ENCODE peak calls at places on chromosomes 1 and 21, in eight cellular contexts. S, J, Y, A, L, F, W and M are unnamed samples.

GRCh38 chr21:14401217-14401616 is 18.3 kb upstream of the HSPA13 start:
- DNase-seq in Y (no peak), J (no peak), L (no peak), A (no peak), W (no peak), F (no peak), S (no peak), M (no peak)

GRCh38 chr1:78054559-78054958 is 8.8 kb downstream of the GIPC2 start:
- DNase-seq in W (no peak), A (peak), F (no peak), S (no peak), J (no peak), L (no peak), Y (no peak), M (no peak)

GRCh38 chr1:16032388-16033100 is 10.7 kb downstream of the CLCNKA start:
- DNase-seq in W (peak), S (peak), J (peak), L (peak), A (peak), Y (peak), F (peak), M (no peak)

GRCh38 chr1:223248001-223248786 is 105.1 kb upstream of the TLR5 start:
- DNase-seq in J (no peak), S (no peak), A (no peak), F (no peak), W (no peak), Y (no peak), L (no peak), M (no peak)

GRCh38 chr1:150974580-150975478 is at the start of gene CERS2:
- DNase-seq in A (peak), W (peak), J (peak), L (no peak), Y (peak), S (peak), F (no peak), M (no peak)

GRCh38 chr1:92749024-92749634 is 35.8 kb downstream of the EVI5 start:
- DNase-seq in J (peak), S (peak), Y (peak), L (no peak), A (peak), F (no peak), W (peak), M (no peak)

GRCh38 chr1:38839363-38839762 is 20.2 kb downstream of the RRAGC start:
- DNase-seq in W (no peak), J (no peak), S (no peak), L (no peak), F (no peak), A (no peak), Y (no peak), M (no peak)

GRCh38 chr1:172390620-172391491 is 29.6 kb upstream of the C1orf105 start:
- DNase-seq in W (peak), F (no peak), A (no peak), Y (no peak), L (no peak), J (peak), S (peak), M (peak)

GRCh38 chr1:219755234-219755633 is 142.3 kb upstream of the ZC3H11B start:
- DNase-seq in A (no peak), F (no peak), Y (no peak), J (no peak), W (no peak), L (no peak), S (no peak), M (no peak)

GRCh38 chr1:2382621-2383361 is 8.6 kb downstream of the MORN1 start:
- DNase-seq in A (no peak), L (no peak), F (no peak), Y (peak), S (peak), W (no peak), J (peak), M (no peak)

GRCh38 chr1:54499097-54500029 is 48.7 kb upstream of the ACOT11 start:
- DNase-seq in W (peak), S (peak), Y (peak), F (no peak), A (peak), L (no peak), J (peak), M (no peak)

GRCh38 chr1:222233441-222234180 is 314.3 kb downstream of the HHIPL2 start:
- DNase-seq in S (no peak), F (no peak), L (no peak), W (no peak), J (no peak), Y (no peak), A (peak), M (no peak)

GRCh38 chr1:174964261-174964984 is 35.3 kb upstream of the CACYBP start:
- DNase-seq in W (no peak), J (peak), S (no peak), A (no peak), F (no peak), Y (peak), L (no peak), M (no peak)

GRCh38 chr1:206655471-206655882 is 20.1 kb downstream of the DYRK3 start:
- DNase-seq in J (no peak), F (no peak), L (no peak), S (no peak), Y (no peak), A (no peak), W (no peak), M (no peak)

GRCh38 chr1:234610061-234610581 is at the start of gene IRF2BP2:
- DNase-seq in S (peak), A (peak), F (no peak), W (peak), L (no peak), Y (peak), J (peak), M (no peak)

GRCh38 chr1:206582537-206583460 is 29.5 kb downstream of the EIF2D start:
- DNase-seq in A (no peak), S (no peak), Y (no peak), F (no peak), L (no peak), J (no peak), W (no peak), M (no peak)

GRCh38 chr1:35717911-35718476 is 690 bp downstream of the C1orf216 start:
- DNase-seq in F (no peak), L (no peak), Y (peak), W (peak), S (peak), J (peak), A (peak), M (no peak)

GRCh38 chr1:183023601-183024351 is 556 bp downstream of the LAMC1 start:
- DNase-seq in W (no peak), S (peak), Y (peak), A (peak), J (peak), L (no peak), F (no peak), M (no peak)

GRCh38 chr21:27561116-27561515 is 594.2 kb upstream of the ADAMTS5 start:
- DNase-seq in W (no peak), F (no peak), L (no peak), Y (no peak), J (no peak), S (no peak), A (no peak), M (no peak)

GRCh38 chr1:233490488-233490887 is 123.4 kb upstream of the KCNK1 start:
- DNase-seq in F (no peak), A (no peak), J (no peak), S (no peak), Y (no peak), W (no peak), L (no peak), M (no peak)

GRCh38 chr1:56200446-56200845 is 378.9 kb downstream of the PLPP3 start:
- DNase-seq in L (no peak), F (no peak), A (peak), S (no peak), W (no peak), J (peak), Y (peak), M (peak)

GRCh38 chr1:151047591-151047924 is at the start of gene C1orf56:
- DNase-seq in W (peak), F (no peak), L (no peak), Y (peak), J (peak), A (peak), S (peak), M (no peak)

GRCh38 chr1:40339420-40340323 is 22.6 kb upstream of the COL9A2 start:
- DNase-seq in J (no peak), F (no peak), W (no peak), A (no peak), S (no peak), Y (peak), L (no peak), M (no peak)

GRCh38 chr1:81731989-81732388 is 68.7 kb upstream of the ADGRL2 start:
- DNase-seq in Y (no peak), S (no peak), J (peak), F (no peak), L (no peak), A (no peak), W (no peak), M (no peak)

GRCh38 chr1:11960276-11960675 is 20.0 kb upstream of the MFN2 start:
- DNase-seq in W (no peak), F (no peak), Y (no peak), A (no peak), J (no peak), L (no peak), S (no peak), M (no peak)

GRCh38 chr1:43134640-43135039 is 37.5 kb downstream of the EBNA1BP2 start:
- DNase-seq in S (no peak), J (no peak), A (no peak), L (no peak), Y (no peak), W (no peak), F (no peak), M (no peak)

GRCh38 chr1:115251340-115251748 is 86.7 kb downstream of the NGF start:
- DNase-seq in Y (no peak), F (no peak), L (peak), J (peak), W (peak), A (peak), S (no peak), M (no peak)

GRCh38 chr21:29306920-29307319 is 8.2 kb downstream of the BACH1 start:
- DNase-seq in A (no peak), L (no peak), W (no peak), S (no peak), F (no peak), Y (no peak), J (no peak), M (no peak)

GRCh38 chr1:110150330-110151174 is at the start of gene SLC6A17:
- DNase-seq in W (peak), F (no peak), L (no peak), S (peak), J (peak), A (peak), Y (peak), M (no peak)

GRCh38 chr1:54355931-54356679 is 50.1 kb downstream of the SSBP3 start:
- DNase-seq in L (no peak), W (no peak), S (no peak), Y (no peak), A (no peak), J (no peak), F (no peak), M (no peak)

GRCh38 chr1:201317551-201317950 is 34.2 kb downstream of the PKP1 start:
- DNase-seq in L (no peak), W (no peak), J (no peak), S (no peak), Y (no peak), F (no peak), A (no peak), M (no peak)

GRCh38 chr1:153777648-153778047 is 2.4 kb downstream of the SLC27A3 start:
- DNase-seq in W (no peak), L (no peak), A (peak), J (no peak), S (no peak), F (peak), Y (no peak), M (no peak)

GRCh38 chr1:229374485-229374884 is 31.6 kb upstream of the CCSAP start:
- DNase-seq in J (no peak), S (no peak), Y (no peak), W (no peak), L (no peak), A (no peak), F (no peak), M (no peak)

GRCh38 chr1:161763522-161764098 is 2.5 kb upstream of the ATF6 start:
- DNase-seq in L (no peak), W (no peak), J (peak), F (no peak), Y (no peak), A (no peak), S (peak), M (no peak)

GRCh38 chr1:218464871-218465270 is 119.7 kb downstream of the TGFB2 start:
- DNase-seq in A (peak), J (no peak), Y (no peak), F (no peak), L (no peak), W (no peak), S (no peak), M (no peak)

GRCh38 chr1:218461351-218461750 is 116.2 kb downstream of the TGFB2 start:
- DNase-seq in L (no peak), Y (no peak), F (no peak), A (peak), S (no peak), J (no peak), W (no peak), M (no peak)

GRCh38 chr1:218462116-218462515 is 117.0 kb downstream of the TGFB2 start:
- DNase-seq in F (no peak), W (no peak), J (no peak), A (no peak), L (no peak), S (no peak), Y (no peak), M (no peak)

GRCh38 chr1:218462591-218462990 is 117.5 kb downstream of the TGFB2 start:
- DNase-seq in L (no peak), A (no peak), Y (no peak), W (no peak), F (no peak), S (no peak), J (no peak), M (no peak)

GRCh38 chr1:218463194-218464156 is 118.3 kb downstream of the TGFB2 start:
- DNase-seq in L (no peak), Y (peak), F (no peak), W (peak), A (peak), J (peak), S (no peak), M (peak)
- H3K4me3 ChIP-seq in L (no peak), Y (no peak), F (peak), W (peak), A (no peak), J (no peak), S (no peak), M (no peak)

GRCh38 chr1:8428441-8428840 is 110.5 kb downstream of the SLC45A1 start:
- DNase-seq in A (no peak), J (no peak), Y (no peak), L (no peak), S (no peak), F (no peak), W (no peak), M (no peak)

GRCh38 chr1:8430476-8430875 is 112.6 kb downstream of the SLC45A1 start:
- DNase-seq in A (no peak), J (no peak), S (no peak), L (no peak), W (no peak), Y (no peak), F (no peak), M (no peak)

GRCh38 chr1:8431779-8432178 is 113.9 kb downstream of the SLC45A1 start:
- DNase-seq in L (no peak), F (no peak), A (no peak), W (no peak), S (no peak), Y (no peak), J (no peak), M (no peak)

GRCh38 chr1:8429549-8430105 is 111.7 kb downstream of the SLC45A1 start:
- DNase-seq in A (no peak), L (no peak), Y (no peak), W (no peak), F (no peak), S (no peak), J (no peak), M (no peak)

GRCh38 chr1:8431028-8431427 is 113.1 kb downstream of the SLC45A1 start:
- DNase-seq in L (no peak), F (no peak), A (no peak), W (no peak), J (no peak), S (peak), Y (no peak), M (no peak)
- TF ChIP-seq CTCF in L (no peak), F (no peak), A (no peak), W (no peak), J (no peak), S (peak), Y (no peak), M (no peak)

GRCh38 chr1:191564275-191564674 is 594.0 kb upstream of the RGS18 start:
- DNase-seq in Y (no peak), W (no peak), S (no peak), A (no peak), J (no peak), L (no peak), F (no peak), M (no peak)

GRCh38 chr1:191558389-191558788 is 599.9 kb upstream of the RGS18 start:
- DNase-seq in A (peak), Y (no peak), W (no peak), S (no peak), J (no peak), L (no peak), F (no peak), M (no peak)
- H3K4me3 ChIP-seq in A (no peak), Y (no peak), W (no peak), S (no peak), J (no peak), L (no peak), F (no peak), M (no peak)

GRCh38 chr1:1302006-1302430 is 5.7 kb downstream of the ACAP3 start:
- DNase-seq in A (no peak), F (no peak), Y (no peak), J (no peak), W (no peak), S (peak), L (no peak), M (no peak)
- TF ChIP-seq CTCF in A (peak), F (peak), Y (peak), J (peak), W (peak), S (peak), L (peak), M (peak)

DNA sequence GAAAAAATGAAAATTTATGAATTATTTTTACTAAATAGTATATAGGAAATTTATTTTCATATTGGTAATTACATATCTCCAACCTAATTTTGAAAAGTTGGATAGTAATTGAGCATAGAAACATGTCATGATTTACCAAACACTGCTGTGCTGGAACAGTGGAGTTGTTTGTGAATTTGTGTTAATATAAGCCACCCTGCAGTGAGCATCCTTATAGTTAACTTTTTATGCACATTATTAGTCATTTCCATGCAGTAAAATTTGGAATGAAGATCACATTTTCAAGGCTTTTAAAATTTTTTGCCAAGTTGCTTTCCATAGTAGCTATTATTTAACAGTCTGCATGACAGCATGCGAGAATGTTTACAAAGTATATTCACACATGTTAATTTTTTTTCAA is 78.3 kb downstream of the VPS26C start:
- DNase-seq in S (no peak), A (no peak), Y (no peak), W (no peak), L (no peak), F (no peak), J (no peak), M (no peak)
- H3K4me3 ChIP-seq in S (no peak), A (no peak), Y (no peak), W (no peak), L (no peak), F (no peak), J (no peak), M (no peak)

GRCh38 chr1:193068013-193068412 is 8.6 kb downstream of the RO60 start:
- DNase-seq in A (no peak), Y (no peak), F (no peak), L (no peak), W (no peak), J (peak), S (no peak), M (no peak)

GRCh38 chr1:193070395-193070753 is 11.0 kb downstream of the RO60 start:
- DNase-seq in L (no peak), J (no peak), F (no peak), W (no peak), A (no peak), Y (no peak), S (no peak), M (no peak)

GRCh38 chr1:193070942-193071341 is 11.5 kb downstream of the RO60 start:
- DNase-seq in S (peak), A (no peak), L (no peak), J (no peak), W (no peak), F (no peak), Y (no peak), M (no peak)

GRCh38 chr1:193066606-193067005 is 7.2 kb downstream of the RO60 start:
- DNase-seq in A (no peak), Y (no peak), L (no peak), S (no peak), F (no peak), W (no peak), J (no peak), M (no peak)

DNA sequence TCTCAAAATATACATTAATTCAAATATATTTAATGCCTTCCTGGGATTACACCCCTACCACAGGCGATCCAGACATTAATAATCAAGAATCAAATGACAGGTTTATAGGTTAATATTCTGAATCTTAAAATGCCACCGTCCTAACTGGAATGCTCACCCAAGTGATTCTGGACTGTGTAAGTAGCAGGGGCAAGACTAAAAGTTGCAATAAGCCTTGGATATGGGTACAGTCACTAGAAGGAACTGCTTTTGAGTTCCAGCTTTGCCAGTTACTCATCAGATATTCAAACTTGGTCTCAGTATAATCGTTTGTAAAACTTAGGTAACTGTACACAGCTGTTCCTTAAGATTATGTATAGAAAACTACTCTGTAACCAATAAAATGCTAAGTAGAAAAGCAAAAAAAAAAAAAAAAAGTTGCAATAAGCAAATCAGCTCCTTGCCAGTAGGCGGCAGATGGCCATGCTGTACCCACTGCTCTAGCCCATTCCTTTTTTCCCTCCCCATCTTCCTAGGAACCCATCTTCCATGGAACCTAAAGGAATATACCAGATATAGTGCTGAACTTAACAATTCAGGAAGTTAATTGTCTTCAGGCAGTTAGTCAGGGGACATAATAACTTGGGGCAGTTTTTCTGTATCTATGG is 10.5 kb downstream of the RO60 start:
- DNase-seq in S (peak), L (no peak), Y (no peak), A (no peak), F (no peak), J (peak), W (no peak), M (no peak)
- TF ChIP-seq CTCF in S (peak), L (peak), Y (peak), A (peak), F (no peak), J (peak), W (peak), M (peak)